ENCODE peak calls at places on chromosome 14, in ten cellular contexts. W, Z, R, M, X, N, D, C, G and P are unnamed samples.

GRCh38 chr14:20418501-20418909 is 5.2 kb upstream of the TEP1 start:
- DNase-seq in W (no peak), Z (no peak), R (no peak), M (no peak), X (no peak), N (no peak), D (no peak), C (no peak), G (no peak), P (no peak)

GRCh38 chr14:52253503-52253902 is 14.0 kb upstream of the PTGDR start:
- DNase-seq in W (no peak), Z (no peak), R (no peak), M (no peak), X (no peak), N (no peak), D (peak), C (no peak), G (no peak), P (no peak)

GRCh38 chr14:91123201-91123600 is 9.3 kb downstream of the DGLUCY start:
- DNase-seq in W (no peak), Z (peak), R (no peak), M (no peak), X (no peak), N (no peak), D (no peak), C (no peak), G (no peak), P (no peak)

GRCh38 chr14:53043107-53043704 is 92.4 kb upstream of the FERMT2 start:
- DNase-seq in W (no peak), Z (no peak), R (no peak), M (no peak), X (no peak), N (no peak), D (peak), C (no peak), G (no peak), P (no peak)

GRCh38 chr14:81565441-81566290 is 32.0 kb upstream of the SEL1L start:
- DNase-seq in W (no peak), Z (no peak), R (no peak), M (peak), X (no peak), N (no peak), D (no peak), C (peak), G (no peak), P (peak)

GRCh38 chr14:34043627-34044372 is 92.9 kb upstream of the EGLN3 start:
- DNase-seq in W (no peak), Z (no peak), R (peak), M (no peak), X (no peak), N (peak), D (no peak), C (no peak), G (no peak), P (peak)

GRCh38 chr14:33655421-33655820 is 295.5 kb downstream of the EGLN3 start:
- DNase-seq in W (no peak), Z (no peak), R (no peak), M (no peak), X (no peak), N (peak), D (peak), C (no peak), G (no peak), P (no peak)

GRCh38 chr14:40004871-40005503 is 572.8 kb upstream of the FBXO33 start:
- DNase-seq in W (no peak), Z (no peak), R (no peak), M (no peak), X (no peak), N (no peak), D (no peak), C (no peak), G (no peak), P (no peak)

GRCh38 chr14:46259536-46259935 is 392.0 kb downstream of the RPL10L start:
- DNase-seq in W (no peak), Z (no peak), R (no peak), M (peak), X (no peak), N (peak), D (no peak), C (no peak), G (peak), P (no peak)

GRCh38 chr14:57401501-57401900 is 11.1 kb downstream of the NAA30 start:
- DNase-seq in W (no peak), Z (no peak), R (no peak), M (no peak), X (no peak), N (no peak), D (no peak), C (no peak), G (no peak), P (no peak)

GRCh38 chr14:100486025-100486828 is 101.0 kb downstream of the BEGAIN start:
- DNase-seq in W (no peak), Z (peak), R (peak), M (peak), X (peak), N (peak), D (peak), C (peak), G (no peak), P (peak)

GRCh38 chr14:102055181-102055901 is 31.5 kb downstream of the HSP90AA1 start:
- DNase-seq in W (no peak), Z (peak), R (no peak), M (no peak), X (no peak), N (no peak), D (peak), C (no peak), G (peak), P (no peak)